ENCODE peak calls at places on chromosome 7, in seven cellular contexts. Z, A, Y, N, W, S and J are unnamed samples.

GRCh38 chr7:111729483-111729882 is 167.2 kb upstream of the IMMP2L start:
- DNase-seq in Z (no peak), A (no peak), Y (no peak), N (no peak), W (peak; percentile 10), S (peak; percentile 58), J (no peak)

GRCh38 chr7:99720370-99721128 is 14.4 kb downstream of the CYP3A7 start:
- DNase-seq in Z (no peak), A (no peak), Y (no peak), N (no peak), W (no peak), S (no peak), J (no peak)

GRCh38 chr7:16603633-16604032 is 41.9 kb downstream of the ANKMY2 start:
- DNase-seq in Z (no peak), A (no peak), Y (no peak), N (no peak), W (peak; percentile 50), S (no peak), J (no peak)

GRCh38 chr7:3910041-3910440 is 609.0 kb downstream of the SDK1 start:
- DNase-seq in Z (no peak), A (no peak), Y (no peak), N (no peak), W (no peak), S (no peak), J (no peak)

GRCh38 chr7:5177060-5177459 is 13.0 kb upstream of the WIPI2 start:
- DNase-seq in Z (peak; percentile 87), A (no peak), Y (no peak), N (no peak), W (no peak), S (no peak), J (peak; percentile 54)

GRCh38 chr7:35424869-35425495 is 171.1 kb upstream of the TBX20 start:
- DNase-seq in Z (peak; percentile 43), A (peak; percentile 38), Y (peak; percentile 56), N (no peak), W (peak; percentile 63), S (peak; percentile 61), J (peak; percentile 68)

GRCh38 chr7:151888079-151888673 is 11.3 kb upstream of the PRKAG2 start:
- DNase-seq in Z (no peak), A (no peak), Y (no peak), N (no peak), W (no peak), S (no peak), J (peak; percentile 12)

GRCh38 chr7:151817981-151818673 is 58.8 kb downstream of the PRKAG2 start:
- DNase-seq in Z (no peak), A (no peak), Y (no peak), N (no peak), W (no peak), S (no peak), J (no peak)

GRCh38 chr7:2525931-2526630 is 6.5 kb downstream of the LFNG start:
- DNase-seq in Z (no peak), A (no peak), Y (no peak), N (no peak), W (no peak), S (no peak), J (no peak)

GRCh38 chr7:138254444-138254843 is 178.2 kb downstream of the AKR1D1 start:
- DNase-seq in Z (no peak), A (no peak), Y (no peak), N (no peak), W (peak; percentile 14), S (no peak), J (no peak)

GRCh38 chr7:152617056-152617455 is 58.9 kb downstream of the XRCC2 start:
- DNase-seq in Z (no peak), A (no peak), Y (no peak), N (no peak), W (peak; percentile 32), S (no peak), J (peak; percentile 18)

GRCh38 chr7:20595971-20596370 is 19.5 kb upstream of the ABCB5 start:
- DNase-seq in Z (no peak), A (no peak), Y (no peak), N (no peak), W (peak; percentile 21), S (no peak), J (no peak)

GRCh38 chr7:140726304-140726703 is 29.8 kb downstream of the NDUFB2 start:
- DNase-seq in Z (peak; percentile 23), A (no peak), Y (peak; percentile 18), N (no peak), W (peak; percentile 48), S (no peak), J (peak; percentile 62)

GRCh38 chr7:37195388-37195787 is 253.3 kb downstream of the ELMO1 start:
- DNase-seq in Z (no peak), A (no peak), Y (no peak), N (no peak), W (no peak), S (no peak), J (no peak)

GRCh38 chr7:37198188-37198905 is 250.3 kb downstream of the ELMO1 start:
- DNase-seq in Z (no peak), A (no peak), Y (no peak), N (no peak), W (no peak), S (no peak), J (no peak)

GRCh38 chr7:37194943-37195342 is 253.7 kb downstream of the ELMO1 start:
- DNase-seq in Z (no peak), A (no peak), Y (no peak), N (no peak), W (no peak), S (no peak), J (no peak)

GRCh38 chr7:37198906-37199485 is 249.7 kb downstream of the ELMO1 start:
- DNase-seq in Z (peak; percentile 60), A (peak; percentile 85), Y (peak; percentile 79), N (peak; percentile 34), W (peak; percentile 83), S (peak; percentile 73), J (peak; percentile 86)

DNA sequence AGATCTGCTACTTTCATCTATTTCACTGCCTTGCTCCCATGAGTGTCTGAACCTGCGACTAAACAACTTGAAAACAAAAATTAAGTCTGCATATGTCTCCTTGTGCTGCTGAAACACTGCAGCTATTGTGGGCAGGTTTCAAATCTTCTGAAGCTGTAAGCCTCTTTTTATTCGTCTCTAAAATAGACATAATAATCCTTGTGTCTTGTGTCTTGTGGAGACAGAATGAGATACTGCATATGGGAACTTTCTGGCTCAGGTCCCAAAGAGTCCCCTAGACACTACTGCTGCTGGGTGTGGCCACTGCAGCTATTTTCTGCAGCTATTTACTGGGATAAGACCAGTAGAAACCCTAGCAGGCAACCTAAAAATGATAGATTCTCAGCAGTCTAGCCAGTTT is 252.0 kb downstream of the ELMO1 start:
- DNase-seq in Z (no peak), A (no peak), Y (no peak), N (no peak), W (no peak), S (no peak), J (no peak)
- H3K18ac ChIP-seq in Z (no peak overlapping the region), A (no peak overlapping the region), Y (no peak overlapping the region), N (no peak overlapping the region), W (no peak overlapping the region), S (no peak overlapping the region), J (no peak overlapping the region)

GRCh38 chr7:150567168-150567567 is at the start of gene GIMAP4:
- DNase-seq in Z (no peak), A (no peak), Y (no peak), N (no peak), W (no peak), S (no peak), J (no peak)
- H3K4me1 ChIP-seq in Z (no peaks in the 10 kb centered on the region), A (no peaks in the 10 kb centered on the region), Y (no peaks in the 10 kb centered on the region), N (peaks cover 11% of the 10 kb centered on the region), W (no peaks in the 10 kb centered on the region), S (peaks cover 7% of the 10 kb centered on the region), J (no peaks in the 10 kb centered on the region)

GRCh38 chr7:844043-844442 is 11.8 kb downstream of the SUN1 start:
- DNase-seq in Z (no peak), A (no peak), Y (no peak), N (no peak), W (no peak), S (no peak), J (no peak)
- H3K18ac ChIP-seq in Z (no peak overlapping the region), A (no peak overlapping the region), Y (no peak overlapping the region), N (no peak overlapping the region), W (no peak overlapping the region), S (no peak overlapping the region), J (no peak overlapping the region)

DNA sequence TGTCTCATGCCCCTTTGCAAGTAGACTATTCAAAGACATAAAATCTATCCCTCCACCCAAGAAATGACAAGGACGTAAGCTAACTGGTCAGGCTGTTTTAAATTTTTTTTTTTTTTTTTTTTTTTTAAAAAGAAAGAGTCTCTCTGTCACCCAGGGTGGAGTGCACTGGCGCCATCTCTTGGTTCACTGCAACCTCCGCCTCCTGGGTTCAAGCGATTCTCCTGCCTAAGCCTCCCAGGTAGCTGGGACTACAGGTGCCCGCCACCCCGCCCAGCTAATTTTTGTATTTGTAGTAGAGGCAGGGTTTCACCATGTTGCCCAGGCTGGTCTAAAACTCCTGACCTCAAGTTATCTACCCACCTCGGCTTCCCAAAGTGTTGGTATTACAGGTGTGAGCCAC is 11.2 kb downstream of the TRA2A start:
- DNase-seq in Z (no peak), A (no peak), Y (no peak), N (no peak), W (peak; percentile 29), S (no peak), J (no peak)
- H3K4me1 ChIP-seq in Z (peaks cover 3% of the 10 kb centered on the region), A (no peaks in the 10 kb centered on the region), Y (peaks cover 1% of the 10 kb centered on the region), N (peaks cover 2% of the 10 kb centered on the region), W (no peaks in the 10 kb centered on the region), S (no peaks in the 10 kb centered on the region), J (no peaks in the 10 kb centered on the region)

DNA sequence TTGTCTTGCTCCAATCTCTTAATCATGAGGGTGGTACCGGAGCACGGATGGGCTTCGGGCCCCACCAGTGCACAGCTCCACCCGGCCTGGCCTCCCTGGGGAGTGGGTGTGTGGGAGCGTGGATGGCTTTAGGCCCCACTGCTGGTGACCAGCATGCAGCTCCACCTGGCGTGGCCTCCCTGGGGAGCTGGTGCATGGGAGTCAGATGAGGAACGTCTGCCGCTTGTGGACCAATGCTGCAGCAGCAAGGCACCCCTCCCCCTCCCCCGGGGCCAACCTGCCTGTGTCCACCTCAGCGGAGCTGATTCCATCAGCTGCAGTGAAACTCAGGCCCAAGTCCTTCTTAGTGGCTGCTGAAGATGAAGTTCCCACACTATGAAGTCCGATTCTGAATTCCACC is 511.4 kb downstream of the PTPRN2 start:
- DNase-seq in Z (no peak), A (no peak), Y (no peak), N (no peak), W (no peak), S (no peak), J (no peak)
- H3K18ac ChIP-seq in Z (no peak overlapping the region), A (peak overlapping the region; percentile 62), Y (no peak overlapping the region), N (no peak overlapping the region), W (no peak overlapping the region), S (no peak overlapping the region), J (no peak overlapping the region)

DNA sequence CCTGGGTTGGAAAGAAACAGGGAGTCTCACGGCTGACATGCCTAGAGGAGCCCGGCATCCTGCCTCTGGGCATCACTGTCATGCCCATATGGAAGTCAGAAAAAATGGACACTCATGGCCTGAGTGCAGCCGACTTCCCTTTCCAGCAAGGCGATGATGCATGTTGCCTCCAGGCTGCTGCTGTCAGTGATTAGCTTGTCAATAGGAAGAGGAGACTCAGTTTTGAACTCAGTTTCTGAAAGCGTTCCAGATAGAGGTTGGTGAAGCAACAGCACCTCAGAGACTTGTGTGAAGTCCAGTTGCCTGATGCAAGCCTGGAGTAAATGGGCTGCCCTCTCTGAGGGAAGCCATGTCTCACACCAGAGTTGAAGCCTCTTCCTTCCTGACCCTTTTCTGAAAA is 148.4 kb downstream of the TPST1 start:
- DNase-seq in Z (peak; percentile 58), A (no peak), Y (no peak), N (no peak), W (no peak), S (no peak), J (peak; percentile 90)
- H3K4me1 ChIP-seq in Z (peaks cover 9% of the 10 kb centered on the region), A (no peaks in the 10 kb centered on the region), Y (peaks cover 11% of the 10 kb centered on the region), N (peaks cover 3% of the 10 kb centered on the region), W (no peaks in the 10 kb centered on the region), S (no peaks in the 10 kb centered on the region), J (peaks cover 16% of the 10 kb centered on the region)